ENCODE peak calls at places on chromosomes 1 and 21, in six cellular contexts. C is left ventricle myocardium inferior; T is naive thymus-derived CD4-positive, alpha-beta T cell; R is sigmoid colon; V is fibroblast of lung; Q is CD8-positive, alpha-beta memory T cell. X is an unnamed sample. For H3K4me1, the result is how much of the 10 kb centered on the place peaks cover.

GRCh38 chr1:40476924-40477679 is at the start of gene ZFP69:
- DNase-seq in V (peak), Q (peak), T (peak), R (peak), C (peak), X (peak)

GRCh38 chr21:39954570-39954969 is 87.3 kb downstream of the PCP4 start:
- DNase-seq in Q (no peak), R (no peak), V (no peak), C (no peak), T (no peak), X (no peak)

GRCh38 chr1:51664412-51665240 is 47.7 kb downstream of the OSBPL9 start:
- DNase-seq in T (no peak), V (peak), R (no peak), C (no peak), Q (no peak), X (no peak)

GRCh38 chr1:9603307-9603706 is 14.6 kb downstream of the TMEM201 start:
- DNase-seq in R (no peak), V (no peak), T (no peak), Q (no peak), C (no peak), X (no peak)

GRCh38 chr1:54996359-54996868 is 2.3 kb upstream of the BSND start:
- DNase-seq in R (peak), V (peak), Q (peak), C (peak), T (peak), X (peak)

GRCh38 chr1:185448591-185449186 is 131.6 kb upstream of the IVNS1ABP start:
- DNase-seq in Q (no peak), V (peak), R (no peak), T (no peak), C (no peak), X (no peak)

GRCh38 chr1:109499661-109500536 is 6.0 kb downstream of the CYB561D1 start:
- DNase-seq in Q (peak), V (peak), C (no peak), R (no peak), T (peak), X (no peak)

GRCh38 chr1:6419397-6419802 is 319 bp downstream of the HES2 start:
- DNase-seq in T (no peak), Q (no peak), V (no peak), C (no peak), R (no peak), X (no peak)

GRCh38 chr1:37475380-37476086 is 1.2 kb downstream of the ZC3H12A start:
- DNase-seq in T (no peak), C (no peak), Q (no peak), R (no peak), V (peak), X (peak)

GRCh38 chr1:168499094-168500049 is 44.4 kb downstream of the XCL2 start:
- DNase-seq in Q (no peak), T (no peak), V (no peak), R (no peak), C (no peak), X (no peak)

GRCh38 chr1:211259596-211260126 is 495 bp downstream of the RCOR3 start:
- DNase-seq in Q (peak), V (no peak), C (peak), T (no peak), R (peak), X (peak)

GRCh38 chr1:107000907-107001306 is 55.6 kb upstream of the PRMT6 start:
- DNase-seq in V (peak), C (no peak), R (no peak), Q (no peak), T (no peak), X (no peak)

GRCh38 chr21:29175408-29176147 is 45.1 kb downstream of the MAP3K7CL start:
- DNase-seq in Q (no peak), C (no peak), R (no peak), V (no peak), T (no peak), X (peak)

GRCh38 chr1:155527672-155528071 is 34.9 kb downstream of the ASH1L start:
- DNase-seq in T (no peak), V (no peak), Q (no peak), C (no peak), R (no peak), X (peak)

GRCh38 chr1:158017800-158018595 is 24.6 kb downstream of the KIRREL1 start:
- DNase-seq in Q (no peak), C (no peak), R (no peak), T (no peak), V (peak), X (no peak)

GRCh38 chr1:70140343-70140742 is 65.0 kb downstream of the LRRC40 start:
- DNase-seq in T (no peak), C (no peak), V (peak), Q (no peak), R (no peak), X (peak)

GRCh38 chr21:25790122-25790951 is 55.6 kb downstream of the GABPA start:
- DNase-seq in Q (no peak), C (no peak), R (no peak), V (peak), T (peak), X (no peak)

GRCh38 chr1:59046730-59047157 is 250.2 kb upstream of the FGGY start:
- DNase-seq in T (peak), Q (peak), V (no peak), R (no peak), C (no peak), X (no peak)

GRCh38 chr1:185570962-185571361 is 163.2 kb upstream of the HMCN1 start:
- DNase-seq in T (no peak), C (no peak), Q (no peak), V (peak), R (no peak), X (no peak)

GRCh38 chr1:71053146-71053545 is 5.5 kb upstream of the PTGER3 start:
- DNase-seq in V (no peak), R (no peak), C (no peak), T (no peak), Q (no peak), X (no peak)

GRCh38 chr1:35173516-35174224 is 19.3 kb downstream of the SFPQ start:
- DNase-seq in V (peak), C (no peak), T (no peak), Q (no peak), R (no peak), X (no peak)

GRCh38 chr1:31663622-31664452 is 19.2 kb upstream of the PEF1 start:
- DNase-seq in Q (peak), C (peak), T (peak), R (peak), V (no peak), X (peak)

GRCh38 chr21:33273044-33273443 is 6.9 kb downstream of the IL10RB start:
- DNase-seq in T (no peak), C (no peak), Q (no peak), V (peak), R (no peak), X (no peak)

GRCh38 chr1:58392083-58392482 is 154.4 kb downstream of the OMA1 start:
- DNase-seq in C (no peak), Q (no peak), T (peak), R (no peak), V (no peak), X (no peak)

GRCh38 chr1:13930151-13930550 is 230.2 kb downstream of the PRDM2 start:
- DNase-seq in T (no peak), V (no peak), R (no peak), C (no peak), Q (no peak), X (no peak)

GRCh38 chr1:163535807-163536206 is 214.1 kb downstream of the NUF2 start:
- DNase-seq in T (no peak), Q (no peak), V (peak), C (no peak), R (no peak), X (no peak)

GRCh38 chr1:8540266-8540926 is 222.5 kb downstream of the SLC45A1 start:
- DNase-seq in C (no peak), T (no peak), R (no peak), Q (no peak), V (peak), X (no peak)

GRCh38 chr1:68207129-68207689 is 25.1 kb downstream of the WLS start:
- DNase-seq in Q (no peak), V (peak), R (no peak), C (no peak), T (no peak), X (no peak)

GRCh38 chr1:183590225-183591191 is at the start of gene NCF2:
- DNase-seq in C (no peak), V (no peak), R (no peak), Q (no peak), T (no peak), X (peak)

GRCh38 chr21:45556645-45557601 is 14.7 kb upstream of the SLC19A1 start:
- DNase-seq in V (no peak), T (no peak), R (peak), C (peak), Q (peak), X (no peak)

GRCh38 chr1:41883507-41883906 is 35.2 kb downstream of the HIVEP3 start:
- DNase-seq in C (no peak), T (no peak), R (no peak), Q (no peak), V (no peak), X (no peak)

GRCh38 chr1:41880261-41880660 is 38.5 kb downstream of the HIVEP3 start:
- DNase-seq in T (no peak), C (no peak), V (peak), R (no peak), Q (no peak), X (no peak)

GRCh38 chr1:41882068-41882477 is 36.6 kb downstream of the HIVEP3 start:
- DNase-seq in C (no peak), Q (no peak), V (no peak), R (no peak), T (no peak), X (no peak)

GRCh38 chr1:41882496-41882895 is 36.2 kb downstream of the HIVEP3 start:
- DNase-seq in Q (no peak), R (no peak), T (no peak), C (no peak), V (no peak), X (no peak)

DNA sequence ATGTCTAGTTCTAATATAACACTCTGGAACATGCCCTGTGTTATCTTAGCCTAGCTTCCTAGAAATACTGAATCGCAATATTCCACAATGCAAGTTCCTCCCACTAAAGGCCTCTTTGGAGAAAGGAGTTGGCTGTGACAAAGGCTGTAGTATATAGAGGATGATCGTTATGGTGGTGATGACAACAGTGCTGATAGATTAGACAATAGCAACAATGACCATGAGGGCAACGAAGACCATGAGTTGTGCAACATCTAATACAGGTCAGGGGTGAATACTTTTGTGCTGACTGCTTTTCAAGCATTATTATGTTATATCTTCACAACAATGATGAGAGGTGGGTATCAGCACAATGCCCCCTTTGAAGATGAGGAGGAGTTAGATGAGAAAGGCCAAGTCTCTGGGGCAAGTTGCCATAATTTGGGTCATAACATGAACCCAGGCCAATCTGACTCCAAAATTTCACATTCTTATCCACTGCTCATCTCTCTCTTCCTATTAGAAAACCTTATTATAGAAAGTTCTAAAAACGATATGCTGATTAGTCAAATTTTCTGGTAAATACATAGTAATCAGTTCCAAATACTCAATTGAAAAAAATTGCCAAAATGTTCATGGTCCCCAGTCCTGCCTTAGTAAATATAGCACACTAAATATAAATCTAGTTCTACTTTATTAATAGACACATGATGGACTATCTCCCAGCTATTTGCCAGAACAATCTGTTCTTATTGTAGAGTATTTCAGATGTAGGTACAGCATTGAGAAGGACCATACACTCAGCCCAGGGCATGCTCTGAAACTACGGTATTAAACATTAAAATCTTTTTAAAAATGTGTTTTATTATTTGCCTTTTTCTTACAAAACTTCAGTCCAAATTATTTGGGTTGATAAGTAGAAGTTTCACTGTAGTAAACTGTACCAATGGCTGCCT is 37.5 kb downstream of the HIVEP3 start:
- DNase-seq in C (no peak), V (no peak), R (no peak), T (no peak), Q (no peak), X (no peak)
- H3K4me1 ChIP-seq in C (half or more), V (under half), R (under half), T (under half), Q (under half), X (under half)

DNA sequence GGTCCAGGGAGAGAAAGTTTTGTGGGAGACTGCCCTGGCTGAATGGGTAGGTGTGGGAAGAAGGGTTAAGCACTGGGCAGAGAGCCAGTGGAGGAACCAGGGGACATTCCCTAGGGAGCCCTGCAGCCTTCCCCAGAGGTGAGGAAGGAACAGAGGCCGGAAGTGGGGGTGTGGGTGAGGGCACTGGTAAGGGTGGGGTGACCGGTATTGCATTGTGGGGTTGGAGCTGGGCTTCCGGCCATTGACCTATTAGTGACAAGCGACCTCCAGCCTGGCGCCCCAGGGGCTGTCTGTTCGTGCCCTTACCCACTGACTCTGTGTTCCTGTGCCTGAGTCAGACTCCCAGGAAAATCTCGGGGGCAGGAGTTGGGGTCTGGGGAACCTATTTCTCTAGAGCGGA is 3.5 kb upstream of the TSPAN1 start:
- DNase-seq in R (no peak), Q (no peak), C (peak), T (no peak), V (no peak), X (no peak)
- H3K4me1 ChIP-seq in R (under half), Q (under half), C (half or more), T (under half), V (under half), X (under half)

GRCh38 chr1:203517426-203517974 is 23.5 kb downstream of the OPTC start:
- DNase-seq in Q (no peak), C (no peak), R (no peak), T (no peak), V (no peak), X (no peak)

GRCh38 chr1:203519053-203519770 is 25.3 kb downstream of the OPTC start:
- DNase-seq in Q (no peak), T (no peak), V (peak), C (no peak), R (no peak), X (no peak)

GRCh38 chr1:203519896-203520295 is 25.9 kb downstream of the OPTC start:
- DNase-seq in V (no peak), R (no peak), Q (no peak), C (no peak), T (no peak), X (no peak)

GRCh38 chr1:203516906-203517305 is 23.0 kb downstream of the OPTC start:
- DNase-seq in V (no peak), C (no peak), Q (no peak), R (no peak), T (no peak), X (no peak)

DNA sequence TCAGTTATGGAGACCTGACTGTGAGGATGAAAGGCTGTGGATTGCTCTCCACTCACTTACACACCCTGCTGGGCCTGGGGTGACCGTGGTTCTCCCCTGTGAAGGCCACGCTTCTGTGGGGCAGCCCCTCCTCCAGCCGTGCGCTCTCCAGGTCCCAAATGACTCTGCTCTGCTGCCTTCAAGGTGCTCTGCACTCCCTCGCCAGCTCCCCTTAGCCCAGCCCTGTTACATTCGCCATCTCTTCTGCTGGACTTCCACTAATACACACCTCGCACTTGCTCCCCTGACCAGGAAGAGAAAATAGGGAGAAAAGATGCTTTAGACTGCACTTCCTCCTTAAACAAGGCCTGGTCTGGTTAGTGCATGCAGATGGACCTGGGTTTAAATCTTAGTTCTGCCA is 24.6 kb downstream of the OPTC start:
- DNase-seq in Q (no peak), C (no peak), T (no peak), V (no peak), R (no peak), X (no peak)
- H3K4me1 ChIP-seq in Q (under half), C (under half), T (under half), V (under half), R (under half), X (under half)

DNA sequence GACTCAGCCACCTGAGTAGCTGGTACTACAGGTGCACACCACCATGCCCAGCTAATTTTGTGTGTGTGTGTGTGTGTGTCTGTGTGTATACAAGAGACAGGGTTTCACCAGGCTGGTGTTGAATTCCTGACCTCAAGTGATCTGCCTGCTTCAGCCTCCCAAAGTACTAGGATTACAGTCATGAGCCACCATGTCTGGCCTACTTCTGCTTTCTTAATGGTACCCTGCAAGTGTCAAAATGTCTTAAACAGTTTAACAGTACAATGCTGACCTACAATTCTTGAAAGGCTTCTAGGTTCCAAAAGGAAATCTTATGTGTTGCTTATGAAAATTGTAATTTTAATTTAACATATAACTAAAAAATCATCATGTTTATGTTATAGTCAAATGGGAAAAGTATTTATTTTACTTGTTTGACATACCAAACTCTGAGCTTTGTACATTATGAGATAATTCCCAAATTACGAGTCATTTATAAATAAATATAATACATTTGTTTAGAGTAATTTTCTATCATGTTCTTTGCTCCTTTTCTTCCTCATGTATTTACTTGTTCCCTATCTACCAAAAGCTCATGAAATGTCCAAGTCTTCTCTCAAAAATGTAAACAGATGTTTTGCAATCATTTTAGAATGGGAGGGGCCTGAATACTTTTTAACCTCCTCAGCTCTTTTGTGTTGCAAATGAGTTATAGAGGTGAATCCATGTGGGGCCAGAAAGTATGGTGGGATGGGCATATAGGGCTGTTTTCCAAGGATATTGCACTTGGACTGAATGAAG is 8.5 kb upstream of the VCAM1 start:
- DNase-seq in V (no peak), T (no peak), C (no peak), Q (no peak), R (no peak), X (no peak)
- H3K4me1 ChIP-seq in V (under half), T (under half), C (under half), Q (under half), R (under half), X (under half)

GRCh38 chr1:113868387-113869083 is 3.0 kb downstream of the PTPN22 start:
- DNase-seq in V (peak), R (no peak), T (no peak), Q (no peak), C (no peak), X (no peak)
- H3K4me1 ChIP-seq in V (under half), R (under half), T (under half), Q (half or more), C (under half), X (under half)

GRCh38 chr1:1892079-1892762 is 1.3 kb upstream of the GNB1 start:
- DNase-seq in Q (peak), V (no peak), C (no peak), T (no peak), R (no peak), X (no peak)

GRCh38 chr1:1893997-1894353 is 3.1 kb upstream of the GNB1 start:
- DNase-seq in Q (no peak), C (no peak), V (no peak), R (no peak), T (no peak), X (no peak)

GRCh38 chr1:1891349-1892078 is 627 bp upstream of the GNB1 start:
- DNase-seq in V (peak), C (peak), T (peak), R (peak), Q (peak), X (peak)

GRCh38 chr1:1893291-1893985 is 2.6 kb upstream of the GNB1 start:
- DNase-seq in R (no peak), Q (no peak), T (no peak), C (no peak), V (no peak), X (no peak)

DNA sequence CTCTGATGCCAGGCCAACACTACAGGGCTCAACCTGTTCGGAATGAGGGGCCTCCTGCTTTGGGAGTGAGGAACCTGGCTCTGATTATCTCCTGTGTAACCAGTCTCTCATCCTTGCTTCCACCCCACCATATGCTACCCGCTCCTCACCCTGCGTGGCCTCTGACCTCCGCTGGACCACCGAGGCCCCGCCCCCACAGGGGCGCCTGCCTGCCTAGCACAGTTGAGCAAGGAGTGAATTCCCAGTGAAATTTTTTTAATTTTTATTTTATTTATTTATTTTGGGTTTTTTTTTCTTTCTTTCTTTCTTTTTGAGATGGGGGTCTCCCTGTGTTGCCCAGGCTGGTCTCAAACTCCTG is 1.9 kb upstream of the GNB1 start:
- DNase-seq in Q (no peak), T (no peak), C (no peak), R (no peak), V (no peak), X (no peak)
- H3K4me1 ChIP-seq in Q (under half), T (under half), C (half or more), R (under half), V (under half), X (under half)